ENCODE peak calls at places on chromosomes 4 and X, in five cellular contexts. N, O, W, C and E are unnamed samples.

GRCh38 chr4:2087170-2087569 is 28.0 kb downstream of the NAT8L start:
- DNase-seq in O (no peak), N (no peak), C (no peak), W (peak; percentile 51), E (peak; percentile 7)

GRCh38 chrX:73577368-73577767 is 14.4 kb downstream of the CHIC1 start:
- DNase-seq in N (no peak), O (peak; percentile 44), C (no peak), W (peak; percentile 91), E (no peak)

GRCh38 chrX:127011629-127012028 is 192.1 kb downstream of the PRR32 start:
- DNase-seq in W (no peak), C (no peak), N (no peak), O (no peak), E (no peak)

GRCh38 chrX:1094934-1095333 is 117.5 kb downstream of the CRLF2 start:
- DNase-seq in N (no peak), O (no peak), W (no peak), C (no peak), E (no peak)

GRCh38 chrX:42021058-42021457 is 97.7 kb upstream of the CASK start:
- DNase-seq in O (no peak), C (no peak), N (no peak), W (no peak), E (no peak)

GRCh38 chrX:46820391-46821100 is 16.3 kb upstream of the RP2 start:
- DNase-seq in O (no peak), W (no peak), N (no peak), C (no peak), E (no peak)

GRCh38 chrX:19566359-19567141 is 51.2 kb upstream of the MAP3K15 start:
- DNase-seq in N (peak; percentile 3), W (peak; percentile 36), O (no peak), C (no peak), E (no peak)

GRCh38 chr4:78356251-78356650 is 195.3 kb upstream of the ANXA3 start:
- DNase-seq in C (no peak), N (no peak), W (no peak), O (no peak), E (no peak)

GRCh38 chrX:17488036-17488435 is 113.0 kb downstream of the NHS start:
- DNase-seq in O (no peak), N (no peak), W (peak; percentile 16), C (no peak), E (no peak)

GRCh38 chr4:7630559-7631287 is 196.0 kb upstream of the PSAPL1 start:
- DNase-seq in O (no peak), C (no peak), W (peak; percentile 95), N (no peak), E (no peak)

GRCh38 chr4:40939826-40940225 is 190.1 kb downstream of the NSUN7 start:
- DNase-seq in N (no peak), W (no peak), C (no peak), O (no peak), E (no peak)

GRCh38 chr4:47017494-47017893 is 13.9 kb upstream of the GABRB1 start:
- DNase-seq in O (no peak), C (no peak), N (no peak), W (no peak), E (no peak)

GRCh38 chrX:128816919-128817318 is 706.4 kb downstream of the SMARCA1 start:
- DNase-seq in C (no peak), W (no peak), O (no peak), N (peak; percentile 29), E (no peak)

GRCh38 chr4:139779653-139780052 is 114.0 kb downstream of the MGST2 start:
- DNase-seq in W (no peak), O (no peak), C (no peak), N (no peak), E (no peak)

GRCh38 chrX:31931225-31931624 is 859.4 kb upstream of the FTHL17 start:
- DNase-seq in N (no peak), O (peak; percentile 28), C (no peak), W (peak; percentile 0), E (peak; percentile 13)

GRCh38 chrX:109826954-109827708 is 94.1 kb upstream of the ACSL4 start:
- DNase-seq in C (no peak), N (no peak), O (no peak), W (peak; percentile 81), E (no peak)

GRCh38 chr4:113837397-113837796 is 75.9 kb upstream of the CAMK2D start:
- DNase-seq in O (no peak), C (no peak), N (peak; percentile 12), W (peak; percentile 94), E (no peak)

GRCh38 chrX:11724122-11725017 is 33.7 kb upstream of the MSL3 start:
- DNase-seq in O (peak; percentile 17), C (no peak), N (no peak), W (peak; percentile 44), E (peak; percentile 4)

GRCh38 chr4:8167815-8168214 is 9.2 kb upstream of the ABLIM2 start:
- DNase-seq in C (no peak), W (no peak), N (no peak), O (no peak), E (no peak)

GRCh38 chrX:133544105-133544504 is 128.8 kb upstream of the GPC4 start:
- DNase-seq in C (no peak), W (peak; percentile 84), N (no peak), O (peak; percentile 68), E (peak; percentile 34)

GRCh38 chrX:22171287-22172060 is 101.2 kb upstream of the CBLL2 start:
- DNase-seq in O (no peak), W (no peak), N (no peak), C (no peak), E (no peak)

GRCh38 chrX:154374361-154375155 is at the start of gene FLNA:
- DNase-seq in O (peak; percentile 72), N (no peak), C (no peak), W (peak; percentile 51), E (no peak)

GRCh38 chr4:128951316-128951715 is 141.8 kb downstream of the JADE1 start:
- DNase-seq in W (no peak), N (no peak), O (no peak), C (no peak), E (no peak)

GRCh38 chr4:109046549-109047171 is 255.8 kb downstream of the COL25A1 start:
- DNase-seq in N (no peak), O (no peak), C (no peak), W (peak; percentile 66), E (peak; percentile 49)

GRCh38 chr4:70704333-70705145 is 16.2 kb downstream of the UTP3 start:
- DNase-seq in O (peak; percentile 76), W (peak; percentile 84), N (peak; percentile 67), C (no peak), E (peak; percentile 72)

GRCh38 chrX:84155938-84156337 is 32.1 kb downstream of the RPS6KA6 start:
- DNase-seq in C (no peak), W (peak; percentile 47), N (no peak), O (no peak), E (no peak)

GRCh38 chr4:184424993-184425758 is 49.2 kb downstream of the IRF2 start:
- DNase-seq in N (no peak), C (no peak), O (no peak), W (no peak), E (no peak)

GRCh38 chrX:98065151-98065550 is 1181.4 kb downstream of the RPA4 start:
- DNase-seq in W (no peak), C (no peak), O (no peak), N (no peak), E (no peak)

GRCh38 chrX:44462851-44463250 is 79.8 kb downstream of the FUNDC1 start:
- DNase-seq in O (peak; percentile 3), C (no peak), W (peak; percentile 10), N (no peak), E (no peak)

GRCh38 chrX:50448565-50448964 is 22.1 kb downstream of the DGKK start:
- DNase-seq in W (peak; percentile 22), C (no peak), O (peak; percentile 63), N (no peak), E (peak; percentile 53)

GRCh38 chr4:112511294-112512118 is 4.5 kb downstream of the NEUROG2 start:
- DNase-seq in N (no peak), O (no peak), C (no peak), W (no peak), E (no peak)

GRCh38 chr4:11543710-11544109 is 115.0 kb upstream of the HS3ST1 start:
- DNase-seq in O (peak; percentile 51), N (no peak), W (no peak), C (no peak), E (peak; percentile 89)

GRCh38 chrX:33171071-33171470 is 40.3 kb downstream of the DMD start:
- DNase-seq in N (no peak), C (no peak), O (no peak), W (no peak), E (no peak)

GRCh38 chr4:42789168-42789567 is 103.3 kb upstream of the GRXCR1 start:
- DNase-seq in W (no peak), N (no peak), O (no peak), C (no peak), E (no peak)

GRCh38 chr4:151611960-151612359 is 148.8 kb downstream of the GATB start:
- DNase-seq in O (no peak), W (no peak), C (no peak), N (no peak), E (no peak)

GRCh38 chr4:61149278-61149677 is 50.8 kb upstream of the ADGRL3 start:
- DNase-seq in N (no peak), O (no peak), C (no peak), W (no peak), E (no peak)

GRCh38 chr4:2084316-2084715 is 25.2 kb downstream of the NAT8L start:
- DNase-seq in C (no peak), O (no peak), W (peak; percentile 49), N (no peak), E (no peak)